ENCODE peak calls at places on chromosomes 13 and 19, in four cellular contexts. C is endothelial cell of umbilical vein, H is PC-3, B is IMR-90. D is an unnamed sample.

GRCh38 chr19:41449079-41449864 is 6.3 kb downstream of the ERICH4 start:
- DNase-seq in C (peak; percentile 84), B (peak; percentile 61), H (peak; percentile 57), D (peak; percentile 68)

GRCh38 chr13:40433577-40433976 is 232.9 kb downstream of the FOXO1 start:
- DNase-seq in H (no peak), B (no peak), C (no peak), D (no peak)

GRCh38 chr19:47097396-47098217 is 16.0 kb downstream of the ZC3H4 start:
- DNase-seq in C (no peak), H (no peak), B (no peak), D (no peak)

GRCh38 chr13:51549050-51549449 is 35.2 kb upstream of the WDFY2 start:
- DNase-seq in B (no peak), H (no peak), C (no peak), D (no peak)

GRCh38 chr19:47351545-47351944 is 2.4 kb downstream of the DHX34 start:
- DNase-seq in H (peak; percentile 37), C (peak; percentile 40), B (peak; percentile 27), D (peak; percentile 26)

GRCh38 chr19:31350693-31351211 is 1.5 kb upstream of the TSHZ3 start:
- DNase-seq in B (peak; percentile 56), H (peak; percentile 22), C (no peak), D (peak; percentile 64)

GRCh38 chr13:41937388-41937787 is 23.5 kb downstream of the VWA8 start:
- DNase-seq in B (no peak), C (no peak), H (no peak), D (no peak)

GRCh38 chr19:50344661-50345318 is 15.6 kb upstream of the KCNC3 start:
- DNase-seq in H (no peak), C (no peak), B (no peak), D (no peak)

GRCh38 chr19:38434549-38435051 is 1.1 kb downstream of the RYR1 start:
- DNase-seq in H (no peak), C (no peak), B (no peak), D (no peak)

GRCh38 chr13:40087021-40088002 is 431.9 kb downstream of the COG6 start:
- DNase-seq in C (no peak), B (no peak), H (peak; percentile 14), D (no peak)

GRCh38 chr19:2049741-2050348 is 1.2 kb downstream of the MKNK2 start:
- DNase-seq in B (peak; percentile 61), C (peak; percentile 56), H (peak; percentile 67), D (peak; percentile 61)

GRCh38 chr13:78409172-78409571 is 194.2 kb downstream of the POU4F1 start:
- DNase-seq in C (no peak), H (no peak), B (no peak), D (no peak)

GRCh38 chr19:41774515-41774980 is 19.2 kb downstream of the CEACAM6 start:
- DNase-seq in H (peak; percentile 96), C (no peak), B (no peak), D (no peak)

GRCh38 chr13:109949395-109949794 is 163.0 kb upstream of the IRS2 start:
- DNase-seq in B (peak; percentile 23), H (no peak), C (no peak), D (no peak)

GRCh38 chr13:41053384-41053826 is 7.9 kb upstream of the WBP4 start:
- DNase-seq in C (no peak), H (peak; percentile 48), B (peak; percentile 49), D (no peak)

GRCh38 chr13:45315520-45316167 is 25.3 kb downstream of the TPT1 start:
- DNase-seq in B (no peak), C (no peak), H (no peak), D (peak; percentile 6)

GRCh38 chr13:40187836-40188591 is 478.4 kb downstream of the FOXO1 start:
- DNase-seq in C (no peak), H (no peak), B (no peak), D (no peak)

GRCh38 chr13:25776722-25777121 is 275.1 kb downstream of the SHISA2 start:
- DNase-seq in B (no peak), C (no peak), H (no peak), D (no peak)

GRCh38 chr13:67736646-67737420 is 506.7 kb upstream of the PCDH9 start:
- DNase-seq in C (no peak), H (peak; percentile 25), B (peak; percentile 68), D (peak; percentile 0)

GRCh38 chr13:28659611-28659970 is 661 bp downstream of the POMP start:
- DNase-seq in B (peak; percentile 75), H (peak; percentile 30), C (peak; percentile 69), D (no peak)

DNA sequence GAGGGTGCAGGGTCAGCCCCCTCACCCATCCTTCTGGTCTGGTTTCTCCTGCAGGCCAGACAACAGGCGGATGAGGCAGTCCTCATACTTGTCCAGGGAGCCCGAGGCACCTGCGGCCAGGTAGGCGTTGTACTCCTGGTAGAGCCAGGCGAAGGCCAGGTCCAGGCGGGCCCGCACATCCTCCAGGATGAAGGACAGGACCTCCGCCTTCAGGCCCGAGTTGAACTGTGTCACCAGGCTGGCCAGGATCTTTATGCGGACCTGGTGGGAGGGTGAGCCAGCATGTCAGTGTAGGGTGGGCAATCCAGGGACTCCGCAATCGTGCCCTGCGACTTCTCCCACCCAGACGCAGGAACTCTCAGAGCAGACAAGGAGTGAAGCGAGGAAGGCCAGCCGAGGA is 13.8 kb upstream of the RSPH6A start:
- DNase-seq in C (no peak), B (no peak), H (no peak), D (no peak)
- H3K36me3 ChIP-seq in C (peaks cover 68% of the 10 kb centered on the region), B (peaks cover 82% of the 10 kb centered on the region), H (peaks cover 4% of the 10 kb centered on the region), D (peaks cover 87% of the 10 kb centered on the region)

DNA sequence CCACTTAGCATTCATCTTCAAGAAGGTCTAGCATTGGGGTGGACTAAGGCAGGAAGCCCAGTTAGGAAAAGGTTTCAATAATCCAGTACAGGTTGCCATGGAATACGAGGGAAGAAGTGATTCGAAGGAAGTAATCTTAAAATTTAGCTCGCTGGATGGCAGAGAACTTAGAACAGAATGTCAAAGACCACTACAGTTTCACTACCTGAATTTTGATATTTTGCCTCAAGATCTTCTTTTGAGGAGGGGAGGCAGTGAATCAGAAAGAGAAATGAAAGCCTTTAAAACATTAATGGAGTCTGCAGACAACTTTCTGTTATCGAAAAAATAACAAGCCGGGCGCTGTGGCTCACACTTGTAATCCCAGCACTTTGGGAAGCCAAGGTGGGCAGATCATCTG is 7.0 kb upstream of the RAB8A start:
- DNase-seq in B (no peak), C (no peak), H (no peak), D (no peak)
- H3K4me3 ChIP-seq in B (no peak overlapping the region), C (no peak overlapping the region), H (no peak overlapping the region), D (no peak overlapping the region)

DNA sequence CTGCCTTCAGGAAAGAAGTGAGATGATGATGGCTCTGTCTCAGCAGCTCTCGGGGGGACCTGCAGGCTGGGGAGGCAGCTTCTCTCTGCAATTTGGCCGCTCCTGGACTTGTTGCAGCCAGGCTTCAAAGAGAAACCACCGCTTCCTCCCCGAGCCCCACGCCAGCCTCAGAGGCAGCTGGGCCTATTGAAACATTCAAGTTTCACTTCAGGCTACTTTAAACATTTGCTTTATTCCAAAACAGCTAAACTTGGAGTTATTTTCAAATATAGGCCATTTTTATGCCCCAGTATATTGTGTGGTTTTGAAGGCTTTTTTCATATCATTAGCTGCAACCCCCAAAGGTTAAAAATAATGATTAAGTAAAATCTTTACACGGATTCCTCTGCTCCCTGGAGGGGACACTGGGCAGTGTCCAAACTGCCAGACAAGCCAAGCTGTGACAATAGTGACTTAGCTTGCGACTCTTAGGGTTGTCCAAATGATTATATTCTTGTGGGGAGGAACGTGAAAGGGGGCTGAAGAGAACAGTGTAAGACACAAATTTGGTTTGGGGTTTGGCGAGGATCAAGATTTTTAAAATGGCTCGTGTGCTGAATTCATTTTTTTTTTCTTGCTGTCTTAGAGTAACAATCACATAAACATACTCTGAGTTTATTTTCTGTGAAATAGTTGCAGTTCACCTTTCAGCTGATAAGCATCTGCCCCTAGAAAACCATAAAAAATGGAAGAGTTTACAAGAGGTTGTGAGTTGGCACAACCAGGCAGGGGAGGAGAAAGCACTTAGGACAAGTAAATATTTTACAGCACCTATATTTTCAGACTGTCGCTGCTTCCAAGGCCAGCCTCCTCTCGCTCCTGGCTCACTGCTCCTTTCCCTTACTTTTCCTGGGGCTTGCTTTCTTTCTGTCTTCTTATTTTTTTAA is 330.6 kb downstream of the DLEU7 start:
- DNase-seq in B (peak; percentile 61), C (peak; percentile 55), H (peak; percentile 54), D (peak; percentile 65)
- H3K36me3 ChIP-seq in B (no peaks in the 10 kb centered on the region), C (no peaks in the 10 kb centered on the region), H (no peaks in the 10 kb centered on the region), D (no peaks in the 10 kb centered on the region)

GRCh38 chr19:58213075-58213369 is 15.7 kb upstream of the ZNF544 start:
- DNase-seq in C (no peak), H (no peak), B (no peak), D (no peak)
- H3K4me3 ChIP-seq in C (no peak overlapping the region), H (no peak overlapping the region), B (no peak overlapping the region), D (no peak overlapping the region)

GRCh38 chr19:15421136-15421535 is 2.3 kb upstream of the AKAP8L start:
- DNase-seq in B (peak; percentile 37), H (no peak), C (no peak), D (no peak)
- H3K36me3 ChIP-seq in B (peaks cover 38% of the 10 kb centered on the region), H (peaks cover 39% of the 10 kb centered on the region), C (peaks cover 31% of the 10 kb centered on the region), D (peaks cover 57% of the 10 kb centered on the region)

DNA sequence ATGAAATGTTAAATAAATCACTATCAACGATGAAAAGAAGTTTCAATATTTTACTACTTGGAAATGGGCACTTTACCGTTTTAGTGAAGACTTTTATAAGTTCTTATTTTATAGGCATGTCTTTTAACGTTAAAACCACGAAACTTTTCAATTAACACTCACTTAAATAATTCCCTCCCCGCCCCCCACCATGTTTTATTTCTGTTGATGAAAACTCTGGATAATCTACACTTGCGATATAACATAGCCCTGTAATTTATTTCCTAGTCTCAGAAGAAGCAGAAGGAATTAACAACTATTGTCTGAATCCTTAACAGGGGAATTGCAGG is 343 bp upstream of the ZNF285 start:
- DNase-seq in C (no peak), H (no peak), B (no peak), D (no peak)
- H3K4me3 ChIP-seq in C (no peak overlapping the region), H (peak overlapping the region; percentile 32), B (peak overlapping the region; percentile 57), D (peak overlapping the region; percentile 56)